ENCODE peak calls at places on chromosome 13, in five cellular contexts. G is stimulated activated CD4-positive, alpha-beta T cell treated with anti-CD3 and anti-CD28 coated beads, Interleukin-15, amount 100 ng/mL, for 1 hour; C is fibroblast of gingiva; Y is ELF-1; H is hepatic stellate cell. U is an unnamed sample.

GRCh38 chr13:50358221-50358620 is 343.0 kb downstream of the KCNRG start:
- DNase-seq in H (no peak), C (no peak), Y (no peak), G (no peak), U (no peak)

GRCh38 chr13:30905932-30906383 is at the start of gene MEDAG:
- DNase-seq in H (peak), C (peak), G (no peak), Y (no peak), U (no peak)

GRCh38 chr13:94192576-94192975 is 286.9 kb downstream of the DCT start:
- DNase-seq in H (no peak), G (no peak), Y (peak), C (peak), U (no peak)

GRCh38 chr13:46640843-46641242 is 87.9 kb downstream of the LRCH1 start:
- DNase-seq in Y (no peak), C (no peak), G (no peak), H (peak), U (no peak)

GRCh38 chr13:100128373-100128772 is 39.5 kb downstream of the PCCA start:
- DNase-seq in Y (peak), C (no peak), H (no peak), G (no peak), U (no peak)

GRCh38 chr13:73106513-73107214 is 47.9 kb downstream of the KLF5 start:
- DNase-seq in G (no peak), C (no peak), H (no peak), Y (no peak), U (no peak)

GRCh38 chr13:96821381-96821780 is 172.9 kb downstream of the OXGR1 start:
- DNase-seq in G (no peak), C (peak), H (no peak), Y (no peak), U (no peak)

GRCh38 chr13:44140146-44140545 is 233.5 kb upstream of the SERP2 start:
- DNase-seq in H (no peak), G (no peak), C (no peak), Y (peak), U (no peak)

GRCh38 chr13:33194820-33195692 is 90.5 kb downstream of the STARD13 start:
- DNase-seq in Y (no peak), C (peak), G (no peak), H (peak), U (no peak)

GRCh38 chr13:81639984-81640582 is 1299.2 kb upstream of the SPRY2 start:
- DNase-seq in G (no peak), Y (peak), H (no peak), C (no peak), U (peak)

GRCh38 chr13:35514166-35514565 is 37.7 kb upstream of the MAB21L1 start:
- DNase-seq in Y (no peak), G (no peak), H (no peak), C (no peak), U (no peak)

GRCh38 chr13:32443111-32443510 is 15.2 kb upstream of the N4BP2L1 start:
- DNase-seq in C (peak), H (peak), G (no peak), Y (no peak), U (no peak)

GRCh38 chr13:80040219-80040976 is 300.5 kb downstream of the SPRY2 start:
- DNase-seq in Y (no peak), H (peak), G (no peak), C (peak), U (peak)

GRCh38 chr13:113863511-113864302 is at the start of gene GAS6:
- DNase-seq in Y (peak), G (no peak), H (peak), C (peak), U (no peak)

GRCh38 chr13:27194209-27194608 is 22.6 kb upstream of the USP12 start:
- DNase-seq in G (no peak), C (no peak), H (no peak), Y (no peak), U (no peak)

GRCh38 chr13:113022391-113023216 is 53.6 kb downstream of the MCF2L start:
- DNase-seq in H (no peak), G (no peak), C (no peak), Y (peak), U (no peak)

GRCh38 chr13:48938308-48938943 is 37.3 kb upstream of the FNDC3A start:
- DNase-seq in H (no peak), Y (no peak), C (no peak), G (no peak), U (no peak)

GRCh38 chr13:31956944-31957644 is 74.5 kb upstream of the FRY start:
- DNase-seq in H (no peak), G (no peak), C (peak), Y (no peak), U (no peak)

GRCh38 chr13:62309904-62310303 is 894.3 kb upstream of the PCDH20 start:
- DNase-seq in G (no peak), H (no peak), Y (peak), C (no peak), U (no peak)

U was measured in foreskin melanocyte.